ENCODE peak calls at places on chromosomes 16 and 17, in four cellular contexts. U is activated CD4-positive, alpha-beta T cell treated with anti-CD3 and anti-CD28 coated beads, Interleukin-2, amount 10 ng/mL, durations not matched to agents 7 days and 5 days; D is left ventricle myocardium inferior; C is T-helper 2 cell. W is an unnamed sample.

GRCh38 chr16:29943846-29944669 is 17.8 kb upstream of the TMEM219 start:
- DNase-seq in C (no peak), U (no peak), D (no peak), W (no peak)

GRCh38 chr16:66479661-66480264 is 52.7 kb downstream of the BEAN1 start:
- DNase-seq in C (no peak), D (no peak), U (no peak), W (no peak)

GRCh38 chr17:6257339-6257738 is 177.6 kb downstream of the AIPL1 start:
- DNase-seq in U (no peak), D (no peak), C (no peak), W (no peak)

GRCh38 chr17:68515238-68515637 is 3.0 kb downstream of the PRKAR1A start:
- DNase-seq in C (no peak), U (no peak), D (no peak), W (no peak)

GRCh38 chr16:65318138-65318537 is 196.3 kb upstream of the CDH11 start:
- DNase-seq in C (no peak), D (no peak), U (no peak), W (no peak)

GRCh38 chr17:42653179-42654124 is 5.6 kb upstream of the TUBG2 start:
- DNase-seq in U (no peak), D (peak; percentile 72), C (no peak), W (no peak)

GRCh38 chr17:55735784-55736405 is 13.2 kb upstream of the TMEM100 start:
- DNase-seq in D (no peak), C (no peak), U (peak; percentile 58), W (no peak)

GRCh38 chr17:35807371-35808144 is 1.7 kb upstream of the TAF15 start:
- DNase-seq in U (no peak), D (no peak), C (no peak), W (no peak)

GRCh38 chr16:66287416-66287815 is 79.1 kb upstream of the CDH5 start:
- DNase-seq in C (no peak), U (no peak), D (no peak), W (no peak)

GRCh38 chr17:47297661-47298400 is 25.9 kb upstream of the EFCAB13 start:
- DNase-seq in C (no peak), U (no peak), D (no peak), W (no peak)

GRCh38 chr16:79093554-79093967 is 507.0 kb downstream of the MAF start:
- DNase-seq in D (no peak), C (no peak), U (peak; percentile 33), W (peak; percentile 23)

GRCh38 chr17:8923762-8924161 is 41.7 kb downstream of the PIK3R5 start:
- DNase-seq in C (no peak), U (no peak), D (no peak), W (no peak)

GRCh38 chr16:71360378-71360777 is 1.9 kb downstream of the CALB2 start:
- DNase-seq in D (no peak), U (no peak), C (no peak), W (no peak)

GRCh38 chr16:50500171-50500874 is 47.9 kb upstream of the NKD1 start:
- DNase-seq in U (no peak), C (no peak), D (no peak), W (no peak)